ENCODE peak calls at places on chromosome 11, in four cellular contexts. D is NT2/D1; W is mesendoderm; J is CD4-positive, alpha-beta memory T cell. E is an unnamed sample. For H3K4me1, the result is how much of the 10 kb centered on the place peaks cover.

GRCh38 chr11:61769169-61769920 is 16.9 kb downstream of the MYRF start:
- DNase-seq in W (no peak), J (no peak), D (no peak), E (no peak)

GRCh38 chr11:122394326-122394725 is 261.2 kb upstream of the UBASH3B start:
- DNase-seq in J (no peak), D (no peak), W (no peak), E (no peak)

GRCh38 chr11:17978553-17979287 is 34.1 kb downstream of the SERGEF start:
- DNase-seq in D (peak), J (no peak), W (peak), E (peak)

GRCh38 chr11:97972731-97973130 is 1048.0 kb upstream of the CNTN5 start:
- DNase-seq in D (no peak), J (peak), W (no peak), E (no peak)

GRCh38 chr11:78420255-78420764 is 2.7 kb upstream of the GAB2 start:
- DNase-seq in W (peak), D (no peak), J (peak), E (peak)

GRCh38 chr11:19812710-19813109 is 100.1 kb downstream of the NAV2 start:
- DNase-seq in W (no peak), D (no peak), J (no peak), E (no peak)

GRCh38 chr11:30719420-30719819 is 133.3 kb upstream of the MPPED2 start:
- DNase-seq in J (no peak), D (peak), W (peak), E (no peak)

GRCh38 chr11:15551897-15552851 is 437.5 kb downstream of the INSC start:
- DNase-seq in J (no peak), W (peak), D (peak), E (no peak)

GRCh38 chr11:75342966-75343870 is 8.2 kb downstream of the ARRB1 start:
- DNase-seq in W (peak), D (no peak), J (no peak), E (no peak)

GRCh38 chr11:66956689-66957290 is 1.4 kb downstream of the PC start:
- DNase-seq in D (no peak), W (peak), J (no peak), E (no peak)

GRCh38 chr11:88979641-88980040 is 86.1 kb downstream of the GRM5 start:
- DNase-seq in D (no peak), W (peak), J (no peak), E (no peak)

GRCh38 chr11:59141673-59142460 is 789 bp upstream of the FAM111A start:
- DNase-seq in D (no peak), J (no peak), W (no peak), E (no peak)

GRCh38 chr11:59144579-59145345 is 2.1 kb downstream of the FAM111A start:
- DNase-seq in J (peak), W (peak), D (peak), E (peak)

GRCh38 chr11:59142530-59143507 is at the start of gene FAM111A:
- DNase-seq in J (peak), D (peak), W (peak), E (peak)

GRCh38 chr11:59144096-59144495 is 1.4 kb downstream of the FAM111A start:
- DNase-seq in D (no peak), W (peak), J (no peak), E (no peak)

GRCh38 chr11:59145534-59145933 is 2.9 kb downstream of the FAM111A start:
- DNase-seq in J (no peak), W (no peak), D (no peak), E (no peak)
- H3K4me1 ChIP-seq in J (under half), W (under half), D (under half), E (under half)

GRCh38 chr11:116473790-116474346 is 298.9 kb downstream of the BUD13 start:
- DNase-seq in J (no peak), W (no peak), D (no peak), E (no peak)

GRCh38 chr11:116481126-116481644 is 291.6 kb downstream of the BUD13 start:
- DNase-seq in W (peak), J (no peak), D (no peak), E (no peak)

GRCh38 chr11:116482716-116483115 is 290.1 kb downstream of the BUD13 start:
- DNase-seq in W (no peak), J (no peak), D (no peak), E (no peak)

GRCh38 chr11:116478205-116478604 is 294.6 kb downstream of the BUD13 start:
- DNase-seq in J (no peak), D (no peak), W (no peak), E (no peak)

GRCh38 chr11:116478676-116479075 is 294.1 kb downstream of the BUD13 start:
- DNase-seq in J (no peak), D (no peak), W (no peak), E (no peak)
- H3K4me1 ChIP-seq in J (under half), D (under half), W (under half), E (under half)

GRCh38 chr11:36451681-36452080 is 58.4 kb downstream of the TRAF6 start:
- DNase-seq in W (no peak), D (no peak), J (no peak), E (no peak)

GRCh38 chr11:36451045-36451444 is 59.0 kb downstream of the TRAF6 start:
- DNase-seq in D (no peak), J (no peak), W (no peak), E (no peak)

GRCh38 chr11:36447947-36448346 is 62.1 kb downstream of the TRAF6 start:
- DNase-seq in W (no peak), D (no peak), J (no peak), E (no peak)

GRCh38 chr11:36450391-36450714 is 59.7 kb downstream of the TRAF6 start:
- DNase-seq in W (no peak), J (no peak), D (no peak), E (no peak)

DNA sequence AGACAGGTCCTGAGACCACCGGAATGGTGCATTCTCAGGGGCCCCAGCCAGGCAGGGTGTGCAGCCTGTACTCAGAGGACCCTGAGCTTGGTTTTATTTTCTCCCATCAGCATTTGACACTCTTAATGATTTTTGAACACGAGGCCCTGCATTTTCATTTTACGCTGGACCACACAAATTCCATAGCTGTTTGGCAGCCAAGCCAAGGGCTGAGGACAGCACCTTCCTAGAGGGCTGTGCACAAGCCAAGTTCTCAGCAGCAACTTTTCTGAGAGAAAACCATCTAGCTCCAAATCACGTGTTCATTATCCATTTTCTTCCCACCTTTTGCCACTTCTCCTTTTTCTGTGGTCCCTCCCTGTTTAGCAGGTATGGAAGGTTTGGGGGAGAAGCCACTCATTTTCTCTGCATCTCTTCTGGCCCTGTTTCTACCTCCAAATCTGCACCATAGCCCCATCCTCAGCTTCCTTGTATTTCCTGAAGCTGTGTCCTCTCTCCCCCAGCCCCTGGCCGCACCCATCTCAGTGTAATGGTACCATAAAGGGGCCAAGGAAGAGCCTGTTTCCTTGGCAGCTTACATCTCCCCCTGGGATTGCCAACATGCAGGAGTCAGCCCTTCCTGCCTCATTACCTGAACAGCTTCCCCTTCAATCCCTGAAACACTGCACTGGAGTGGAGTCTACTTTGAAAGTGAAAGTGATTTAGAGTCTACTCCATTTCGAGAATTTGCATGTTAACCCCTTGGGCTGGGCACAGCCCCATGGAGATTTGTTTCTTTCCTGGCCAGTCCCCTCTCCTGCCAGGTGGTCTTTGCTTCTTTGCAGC is 60.3 kb downstream of the TRAF6 start:
- DNase-seq in D (no peak), W (no peak), J (no peak), E (no peak)
- H3K4me1 ChIP-seq in D (under half), W (under half), J (half or more), E (under half)

GRCh38 chr11:1150769-1151365 is 6.9 kb upstream of the MUC5AC start:
- DNase-seq in J (no peak), W (no peak), D (no peak), E (no peak)
- H3K4me1 ChIP-seq in J (under half), W (under half), D (under half), E (under half)

DNA sequence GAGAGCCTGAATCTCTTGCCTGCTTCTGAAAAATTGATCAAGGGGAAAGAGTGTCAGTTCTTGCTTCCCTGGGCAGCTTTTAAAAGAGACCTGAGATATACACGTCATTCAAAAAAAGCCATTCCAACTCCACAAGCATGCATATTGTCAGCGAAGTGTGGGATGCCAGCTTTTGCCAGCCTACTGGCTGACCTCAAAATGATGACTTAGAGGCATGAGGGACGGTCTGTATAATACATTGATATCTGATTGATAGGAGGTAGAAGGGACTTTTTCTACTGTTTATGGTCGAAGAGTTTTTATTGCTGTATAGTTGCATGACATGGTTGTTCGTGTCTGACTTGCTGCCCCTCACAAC is 126.3 kb downstream of the MICAL2 start:
- DNase-seq in J (no peak), D (no peak), W (no peak), E (no peak)
- H3K4me1 ChIP-seq in J (under half), D (under half), W (under half), E (under half)

DNA sequence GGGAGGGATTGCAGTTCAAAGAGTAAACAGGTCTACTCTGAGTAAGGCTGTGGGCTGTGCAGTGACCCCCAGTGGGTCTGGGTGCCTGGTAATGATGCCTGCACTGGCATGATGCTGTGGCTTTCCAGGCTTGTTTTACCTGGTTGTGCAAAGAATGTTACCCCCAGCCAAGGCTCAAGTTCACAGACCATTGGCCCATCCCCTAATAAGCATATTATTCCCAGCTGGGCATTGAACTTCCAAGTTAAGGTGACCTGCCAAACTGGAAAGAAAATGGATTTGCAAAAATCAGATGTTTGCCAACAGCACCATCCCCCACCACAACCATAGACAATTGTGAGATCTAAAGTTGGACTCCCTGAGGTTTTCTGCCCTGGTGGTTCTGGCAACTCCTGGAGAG is 7.9 kb upstream of the EHF start:
- DNase-seq in W (no peak), D (no peak), J (no peak), E (no peak)
- H3K4me1 ChIP-seq in W (under half), D (under half), J (under half), E (under half)

DNA sequence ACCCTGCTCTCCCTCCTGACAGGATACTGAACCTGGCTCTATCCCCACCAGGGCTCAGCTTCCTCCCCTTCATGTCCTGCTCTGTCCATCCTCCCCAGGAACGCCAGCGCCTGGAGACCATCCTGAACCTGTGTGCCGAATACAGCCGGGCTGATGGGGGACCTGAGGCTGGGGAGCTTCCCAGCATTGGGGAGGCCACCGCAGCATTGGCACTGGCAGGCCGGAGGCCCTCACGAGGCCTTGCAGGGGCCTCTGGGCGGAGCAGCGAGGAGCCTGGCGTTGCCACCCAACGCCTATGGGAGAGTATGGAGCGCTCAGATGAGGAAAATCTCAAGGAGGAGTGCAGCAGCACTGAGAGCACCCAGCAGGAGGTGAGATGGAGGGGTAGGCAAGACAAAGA is 23.7 kb downstream of the PHLDB1 start:
- DNase-seq in W (no peak), J (no peak), D (no peak), E (no peak)
- H3K4me1 ChIP-seq in W (under half), J (under half), D (under half), E (under half)

GRCh38 chr11:72831521-72832300 is 17.5 kb downstream of the ATG16L2 start:
- DNase-seq in D (peak), J (peak), W (peak), E (peak)
- H3K4me1 ChIP-seq in D (under half), J (under half), W (under half), E (under half)